ENCODE peak calls at places on chromosomes 13 and 19, in five cellular contexts. C, S, B, U and W are unnamed samples.

GRCh38 chr19:7692417-7693088 is 9.4 kb downstream of the FCER2 start:
- DNase-seq in C (no peak), S (no peak), B (no peak), U (no peak), W (no peak)

GRCh38 chr13:112869202-112870061 is 99.6 kb upstream of the MCF2L start:
- DNase-seq in C (no peak), S (no peak), B (no peak), U (no peak), W (no peak)

GRCh38 chr19:1324792-1325567 is 39.3 kb downstream of the EFNA2 start:
- DNase-seq in C (peak), S (peak), B (peak), U (peak), W (no peak)

GRCh38 chr13:71156550-71156949 is 710.5 kb downstream of the DACH1 start:
- DNase-seq in C (no peak), S (no peak), B (no peak), U (no peak), W (no peak)

GRCh38 chr19:40530091-40530901 is 46.4 kb upstream of the SHKBP1 start:
- DNase-seq in C (peak), S (no peak), B (no peak), U (no peak), W (no peak)

GRCh38 chr13:80668452-80668851 is 327.5 kb upstream of the SPRY2 start:
- DNase-seq in C (no peak), S (no peak), B (no peak), U (no peak), W (no peak)

GRCh38 chr19:58009666-58010301 is 7.2 kb upstream of the ZNF606 start:
- DNase-seq in C (peak), S (peak), B (peak), U (no peak), W (no peak)

GRCh38 chr19:7658219-7658686 is 10.6 kb upstream of the RETN start:
- DNase-seq in C (no peak), S (no peak), B (no peak), U (no peak), W (no peak)

GRCh38 chr19:29478578-29479565 is 46.9 kb upstream of the VSTM2B start:
- DNase-seq in C (peak), S (no peak), B (peak), U (peak), W (no peak)

GRCh38 chr13:46544208-46544607 is 8.8 kb upstream of the LRCH1 start:
- DNase-seq in C (no peak), S (no peak), B (no peak), U (no peak), W (no peak)

GRCh38 chr19:30096596-30097370 is 154.7 kb downstream of the URI1 start:
- DNase-seq in C (no peak), S (no peak), B (no peak), U (no peak), W (no peak)

GRCh38 chr19:54458648-54459281 is 4.8 kb downstream of the LENG9 start:
- DNase-seq in C (no peak), S (no peak), B (no peak), U (no peak), W (no peak)

GRCh38 chr13:112905990-112906641 is 62.9 kb upstream of the MCF2L start:
- DNase-seq in C (no peak), S (no peak), B (no peak), U (no peak), W (no peak)

GRCh38 chr19:21082011-21082975 is at the start of gene ZNF714:
- DNase-seq in C (peak), S (peak), B (peak), U (peak), W (peak)

GRCh38 chr13:22915442-22916082 is 265.2 kb upstream of the SGCG start:
- DNase-seq in C (peak), S (no peak), B (peak), U (no peak), W (no peak)

GRCh38 chr19:11033251-11033650 is 56.0 kb upstream of the LDLR start:
- DNase-seq in C (no peak), S (no peak), B (no peak), U (no peak), W (no peak)
- TF ChIP-seq CTCF in C (no peak), S (no peak), B (no peak), U (no peak), W (no peak)

GRCh38 chr13:52707375-52707774 is 32.2 kb downstream of the CNMD start:
- DNase-seq in C (no peak), S (no peak), B (no peak), U (no peak), W (no peak)
- H3K4me3 ChIP-seq in C (no peak), S (no peak), B (no peak), U (no peak), W (no peak)

GRCh38 chr19:43950834-43951626 is at the start of gene ZNF221:
- DNase-seq in C (peak), S (peak), B (peak), U (peak), W (peak)
- TF ChIP-seq CTCF in C (peak), S (peak), B (no peak), U (no peak), W (peak)

GRCh38 chr13:113997845-113998751 is 24.2 kb upstream of the C13orf46 start:
- DNase-seq in C (peak), S (peak), B (no peak), U (no peak), W (peak)
- H3K4me3 ChIP-seq in C (no peak), S (no peak), B (no peak), U (no peak), W (no peak)

GRCh38 chr19:49496574-49497008 is 357 bp downstream of the RPS11 start:
- DNase-seq in C (no peak), S (no peak), B (no peak), U (no peak), W (no peak)
- TF ChIP-seq CTCF in C (no peak), S (no peak), B (no peak), U (no peak), W (no peak)

DNA sequence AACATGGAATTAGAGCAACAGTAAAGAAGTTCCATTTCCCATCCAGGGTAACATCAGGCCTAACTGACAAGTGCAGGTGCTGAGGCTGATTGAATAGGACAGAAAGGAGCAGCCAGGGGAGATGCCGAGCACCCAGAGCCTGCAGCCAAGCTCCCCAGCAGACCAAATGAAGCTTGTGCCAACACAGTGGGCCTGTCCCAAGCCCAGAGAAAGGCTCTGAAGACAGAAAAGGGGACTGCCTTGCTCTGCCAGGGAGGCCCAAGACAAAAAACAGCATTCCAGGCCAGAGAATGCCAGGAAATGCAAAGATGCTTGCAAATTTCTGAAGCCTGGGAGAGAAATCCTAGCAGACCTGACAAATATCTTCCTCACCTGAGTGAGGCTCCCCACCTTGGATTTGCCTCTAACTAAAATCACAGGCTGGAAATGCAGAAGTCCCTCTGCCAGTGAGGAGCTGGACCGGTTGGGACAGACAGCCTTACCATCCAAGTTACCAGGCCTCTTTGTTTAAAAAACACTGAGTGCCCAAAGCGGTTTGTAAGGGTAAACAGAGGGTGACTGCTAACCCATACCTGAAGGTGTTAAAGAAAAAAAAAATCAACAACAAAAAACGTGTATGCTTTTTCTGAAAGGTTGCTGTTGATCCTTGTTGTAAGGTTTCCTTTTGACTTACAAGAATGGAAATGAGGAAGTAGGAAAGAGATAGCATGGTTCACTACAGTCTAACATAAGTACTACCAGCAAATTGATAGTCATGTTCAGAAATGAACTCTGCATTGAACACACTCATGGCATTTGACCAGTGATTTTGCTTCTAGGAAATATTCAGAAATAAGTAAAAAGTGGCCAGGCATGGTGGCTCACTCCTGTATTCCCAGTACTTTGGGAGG is 11.9 kb upstream of the HMGB1 start:
- DNase-seq in C (no peak), S (no peak), B (no peak), U (peak), W (no peak)
- H3K4me3 ChIP-seq in C (no peak), S (no peak), B (no peak), U (no peak), W (no peak)